ENCODE peak calls at places on chromosomes 2 and 18, in five cellular contexts. T is upper lobe of right lung, M is Peyer's patch, Q is RWPE1, O is GM23248. P is an unnamed sample.

GRCh38 chr2:200618590-200619021 is 32.8 kb downstream of the AOX1 start:
- DNase-seq in T (no peak), M (no peak), Q (no peak), O (peak; percentile 61), P (peak; percentile 14)

GRCh38 chr2:216281316-216281715 is 91.0 kb downstream of the MARCHF4 start:
- DNase-seq in T (no peak), M (no peak), Q (no peak), O (no peak), P (no peak)

GRCh38 chr2:168683996-168684395 is 118.4 kb upstream of the NOSTRIN start:
- DNase-seq in T (no peak), M (no peak), Q (no peak), O (no peak), P (no peak)

GRCh38 chr18:52572036-52572750 is 232.2 kb downstream of the DCC start:
- DNase-seq in T (no peak), M (no peak), Q (no peak), O (no peak), P (no peak)

GRCh38 chr18:2881490-2882195 is 34.8 kb downstream of the EMILIN2 start:
- DNase-seq in T (no peak), M (no peak), Q (no peak), O (peak; percentile 97), P (no peak)

GRCh38 chr2:109611467-109612095 is 2.2 kb downstream of the SEPTIN10 start:
- DNase-seq in T (no peak), M (no peak), Q (no peak), O (peak; percentile 87), P (peak; percentile 62)

GRCh38 chr18:6111726-6112125 is 216.4 kb upstream of the TMEM200C start:
- DNase-seq in T (no peak), M (no peak), Q (no peak), O (no peak), P (no peak)

GRCh38 chr18:22912149-22912548 is 21.0 kb upstream of the RBBP8 start:
- DNase-seq in T (no peak), M (no peak), Q (no peak), O (no peak), P (no peak)

GRCh38 chr2:101983486-101983885 is 8.3 kb upstream of the IL1R2 start:
- DNase-seq in T (no peak), M (no peak), Q (peak; percentile 56), O (peak; percentile 51), P (no peak)

GRCh38 chr2:129437775-129438174 is 541.7 kb upstream of the RAB6C start:
- DNase-seq in T (no peak), M (no peak), Q (no peak), O (no peak), P (no peak)

GRCh38 chr2:62704654-62705006 is 883 bp upstream of the EHBP1 start:
- DNase-seq in T (no peak), M (no peak), Q (no peak), O (no peak), P (no peak)

GRCh38 chr18:46435031-46435430 is 222.0 kb downstream of the LOXHD1 start:
- DNase-seq in T (no peak), M (no peak), Q (no peak), O (no peak), P (no peak)

GRCh38 chr2:73986085-73986680 is 1.5 kb downstream of the TET3 start:
- DNase-seq in T (no peak), M (no peak), Q (no peak), O (no peak), P (no peak)

GRCh38 chr2:45013229-45014015 is 4.2 kb upstream of the SIX2 start:
- DNase-seq in T (no peak), M (peak; percentile 46), Q (no peak), O (peak; percentile 37), P (no peak)

GRCh38 chr2:160387558-160388262 is 105.9 kb downstream of the RBMS1 start:
- DNase-seq in T (no peak), M (no peak), Q (peak; percentile 65), O (peak; percentile 99), P (peak; percentile 69)
- H3K27ac ChIP-seq in T (peak overlapping the region; percentile 59), M (peak overlapping the region; percentile 71), Q (peak overlapping the region; percentile 83), O (peak overlapping the region; percentile 96), P (no peak overlapping the region)

GRCh38 chr2:170157025-170157684 is 20.8 kb upstream of the MYO3B start:
- DNase-seq in T (no peak), M (no peak), Q (no peak), O (peak; percentile 31), P (peak; percentile 78)

GRCh38 chr2:170155022-170155722 is 22.8 kb upstream of the MYO3B start:
- DNase-seq in T (no peak), M (no peak), Q (no peak), O (peak; percentile 60), P (peak; percentile 61)

GRCh38 chr2:170156592-170156991 is 21.4 kb upstream of the MYO3B start:
- DNase-seq in T (no peak), M (no peak), Q (no peak), O (no peak), P (peak; percentile 19)

GRCh38 chr2:170159060-170159459 is 18.9 kb upstream of the MYO3B start:
- DNase-seq in T (no peak), M (no peak), Q (no peak), O (no peak), P (no peak)

GRCh38 chr2:170155723-170156253 is 22.2 kb upstream of the MYO3B start:
- DNase-seq in T (no peak), M (no peak), Q (no peak), O (peak; percentile 39), P (no peak)
- H3K27ac ChIP-seq in T (no peak overlapping the region), M (no peak overlapping the region), Q (no peak overlapping the region), O (no peak overlapping the region), P (peak overlapping the region; percentile 20)

DNA sequence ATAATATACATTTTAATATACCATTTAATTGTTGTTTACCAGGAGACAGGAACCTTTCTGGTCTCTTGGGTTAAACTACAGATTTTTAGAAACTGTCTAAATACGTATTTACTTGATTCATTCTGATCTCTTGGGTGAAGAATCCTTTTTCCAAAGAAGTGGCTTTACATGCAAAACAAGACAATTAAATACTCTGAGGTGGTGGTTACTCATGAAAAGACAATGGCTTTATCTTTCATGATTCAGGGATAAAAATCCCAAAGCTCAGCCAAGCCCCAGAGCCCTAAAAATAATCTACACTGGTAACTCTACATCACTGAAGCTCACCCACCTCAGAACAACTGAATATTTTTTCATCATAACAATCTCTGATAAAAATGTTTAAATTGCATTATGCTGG is 128.3 kb upstream of the SERTAD2 start:
- DNase-seq in T (no peak), M (no peak), Q (no peak), O (peak; percentile 81), P (no peak)
- H3K27ac ChIP-seq in T (no peak overlapping the region), M (no peak overlapping the region), Q (no peak overlapping the region), O (peak overlapping the region; percentile 72), P (no peak overlapping the region)

GRCh38 chr2:158458617-158458920 is 1.8 kb downstream of the PKP4 start:
- DNase-seq in T (no peak), M (no peak), Q (no peak), O (no peak), P (peak; percentile 27)
- H3K27ac ChIP-seq in T (peak overlapping the region; percentile 88), M (no peak overlapping the region), Q (peak overlapping the region; percentile 97), O (peak overlapping the region; percentile 10), P (peak overlapping the region; percentile 91)

DNA sequence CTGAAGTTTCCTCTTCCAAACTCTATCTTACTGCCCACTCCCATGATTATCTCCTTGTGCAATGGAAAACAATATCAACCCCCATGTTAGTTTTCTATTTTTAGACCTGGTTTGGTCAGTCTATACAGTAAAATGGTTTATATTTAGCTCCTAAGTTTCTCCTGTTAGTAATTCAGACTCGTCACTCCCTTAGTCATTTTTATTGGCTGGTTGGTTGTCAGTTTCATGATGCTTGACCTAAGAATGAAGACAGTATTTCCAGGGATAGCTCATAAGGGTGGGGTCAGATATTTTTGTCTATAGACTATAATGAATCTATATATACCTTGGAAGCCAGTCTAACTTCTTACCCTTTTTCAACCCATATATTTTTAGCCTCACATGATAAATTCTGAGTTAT is 61.4 kb upstream of the NEUROD1 start:
- DNase-seq in T (no peak), M (no peak), Q (peak; percentile 22), O (peak; percentile 78), P (peak; percentile 67)
- H3K27ac ChIP-seq in T (no peak overlapping the region), M (no peak overlapping the region), Q (no peak overlapping the region), O (no peak overlapping the region), P (no peak overlapping the region)

GRCh38 chr2:20640411-20641122 is 10.3 kb downstream of the HS1BP3 start:
- DNase-seq in T (no peak), M (no peak), Q (no peak), O (no peak), P (no peak)
- H3K27ac ChIP-seq in T (no peak overlapping the region), M (peak overlapping the region; percentile 80), Q (peak overlapping the region; percentile 77), O (no peak overlapping the region), P (no peak overlapping the region)

GRCh38 chr2:203623616-203624015 is 82.8 kb upstream of the CD28 start:
- DNase-seq in T (no peak), M (no peak), Q (no peak), O (peak; percentile 45), P (peak; percentile 63)
- H3K27ac ChIP-seq in T (no peak overlapping the region), M (no peak overlapping the region), Q (peak overlapping the region; percentile 60), O (peak overlapping the region; percentile 90), P (peak overlapping the region; percentile 17)

DNA sequence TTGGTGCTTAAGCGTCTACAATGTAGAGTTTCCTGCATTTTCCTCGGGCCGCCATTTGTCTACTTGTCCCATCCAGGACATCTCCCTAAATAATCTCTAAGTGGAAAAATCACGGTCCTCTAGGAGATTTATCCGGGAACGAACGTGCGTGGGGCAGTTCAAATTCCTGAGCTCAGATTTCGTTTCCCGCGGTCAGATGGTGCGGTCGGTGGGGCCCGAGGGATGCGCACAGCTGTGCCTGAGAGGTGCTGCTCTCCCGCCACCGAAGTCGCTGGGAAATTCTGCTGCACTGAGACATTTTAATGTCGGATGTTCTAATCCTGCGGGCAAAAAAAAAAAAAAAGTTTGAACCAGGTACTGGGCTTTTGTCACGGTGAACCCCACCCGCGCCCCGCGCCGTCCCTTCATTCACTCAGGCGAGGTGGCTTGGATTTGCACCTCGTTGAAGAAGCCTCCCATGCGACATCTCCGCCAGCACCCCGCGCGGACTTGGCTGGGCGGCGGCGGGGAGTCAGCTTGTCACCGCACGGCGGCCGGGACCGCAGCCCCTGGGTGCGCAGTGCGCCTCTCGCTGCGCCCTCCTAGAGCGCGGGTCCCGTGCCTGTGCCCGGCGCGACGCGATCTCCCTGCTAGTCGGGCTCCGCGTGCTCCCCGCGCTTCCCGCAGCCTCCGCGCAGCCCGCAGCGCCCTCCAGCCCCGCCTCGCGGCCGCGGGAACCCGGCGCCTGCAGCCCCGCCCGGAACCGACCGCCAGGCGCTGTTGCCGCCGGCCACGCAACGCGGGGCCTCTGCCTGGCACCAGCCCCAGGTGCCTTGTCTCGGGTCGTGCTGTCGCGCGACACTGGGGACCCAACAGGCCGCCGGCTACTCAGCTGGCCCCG is 192.0 kb upstream of the TCF4 start:
- DNase-seq in T (peak; percentile 63), M (peak; percentile 48), Q (peak; percentile 12), O (peak; percentile 71), P (peak; percentile 50)
- H3K27ac ChIP-seq in T (peak overlapping the region; percentile 63), M (peak overlapping the region; percentile 52), Q (peak overlapping the region; percentile 71), O (no peak overlapping the region), P (no peak overlapping the region)

GRCh38 chr2:202817771-202818170 is 53.8 kb downstream of the ICA1L start:
- DNase-seq in T (no peak), M (no peak), Q (no peak), O (no peak), P (no peak)

GRCh38 chr2:202818321-202818720 is 53.2 kb downstream of the ICA1L start:
- DNase-seq in T (no peak), M (no peak), Q (no peak), O (no peak), P (no peak)

GRCh38 chr2:202822411-202822810 is 49.2 kb downstream of the ICA1L start:
- DNase-seq in T (no peak), M (no peak), Q (no peak), O (no peak), P (no peak)

GRCh38 chr2:202824901-202825300 is 46.7 kb downstream of the ICA1L start:
- DNase-seq in T (no peak), M (no peak), Q (no peak), O (peak; percentile 5), P (no peak)

GRCh38 chr2:202821538-202822160 is 49.9 kb downstream of the ICA1L start:
- DNase-seq in T (no peak), M (no peak), Q (no peak), O (no peak), P (no peak)
- H3K27ac ChIP-seq in T (no peak overlapping the region), M (no peak overlapping the region), Q (no peak overlapping the region), O (no peak overlapping the region), P (no peak overlapping the region)

P was measured in mesenchymal stem cell.